ENCODE peak calls at places on chromosomes 7 and 10, in seven cellular contexts. B is IMR-90, J is GM12891, I is NCI-H2171 treated with DMSO at 0.1 percent for 48 hours, S is epithelial cell of prostate, Z is psoas muscle, M is AML-193. W is an unnamed sample.

GRCh38 chr10:77405771-77406241 is 231.8 kb downstream of the KCNMA1 start:
- DNase-seq in B (peak; percentile 80), J (no peak), I (peak; percentile 52), S (no peak), Z (peak; percentile 84), M (no peak), W (no peak)

GRCh38 chr10:79454259-79454658 is 8.8 kb upstream of the ZCCHC24 start:
- DNase-seq in B (peak; percentile 92), J (no peak), I (no peak), S (peak; percentile 40), Z (no peak), M (no peak), W (no peak)

GRCh38 chr7:50202052-50202555 is 102.4 kb upstream of the IKZF1 start:
- DNase-seq in B (no peak), J (no peak), I (no peak), S (no peak), Z (no peak), M (no peak), W (no peak)

GRCh38 chr7:155815332-155816191 is 3.3 kb upstream of the SHH start:
- DNase-seq in B (peak; percentile 43), J (peak; percentile 91), I (no peak), S (no peak), Z (no peak), M (peak; percentile 25), W (no peak)

GRCh38 chr10:60820093-60820769 is 42.0 kb downstream of the CDK1 start:
- DNase-seq in B (peak; percentile 51), J (no peak), I (no peak), S (no peak), Z (no peak), M (no peak), W (peak; percentile 56)

GRCh38 chr7:2440608-2441245 is 35.5 kb downstream of the GRIFIN start:
- DNase-seq in B (no peak), J (no peak), I (no peak), S (peak; percentile 34), Z (peak; percentile 23), M (no peak), W (no peak)

GRCh38 chr10:118504044-118504944 is 91.2 kb downstream of the PRLHR start:
- DNase-seq in B (peak; percentile 3), J (no peak), I (no peak), S (peak; percentile 69), Z (no peak), M (no peak), W (no peak)

GRCh38 chr7:98222533-98223195 is 11.4 kb downstream of the BHLHA15 start:
- DNase-seq in B (no peak), J (no peak), I (no peak), S (no peak), Z (no peak), M (no peak), W (no peak)

GRCh38 chr7:28083998-28084985 is 96.3 kb downstream of the JAZF1 start:
- DNase-seq in B (no peak), J (no peak), I (no peak), S (no peak), Z (no peak), M (peak; percentile 63), W (no peak)

GRCh38 chr7:1665721-1666250 is 4.3 kb upstream of the ELFN1 start:
- DNase-seq in B (peak; percentile 4), J (peak; percentile 47), I (no peak), S (no peak), Z (peak; percentile 52), M (no peak), W (no peak)

GRCh38 chr7:18345641-18346234 is 149.8 kb upstream of the HDAC9 start:
- DNase-seq in B (peak; percentile 46), J (no peak), I (peak; percentile 75), S (no peak), Z (no peak), M (peak; percentile 63), W (peak; percentile 25)

GRCh38 chr7:108570146-108570755 is 577 bp downstream of the DNAJB9 start:
- DNase-seq in B (peak; percentile 40), J (peak; percentile 5), I (peak; percentile 67), S (no peak), Z (peak; percentile 68), M (peak; percentile 31), W (no peak)

GRCh38 chr10:58994226-58995057 is 182.0 kb upstream of the PHYHIPL start:
- DNase-seq in B (no peak), J (no peak), I (no peak), S (peak; percentile 5), Z (no peak), M (no peak), W (no peak)

GRCh38 chr10:11602919-11603523 is 8.4 kb downstream of the USP6NL start:
- DNase-seq in B (peak; percentile 60), J (no peak), I (no peak), S (peak; percentile 61), Z (no peak), M (no peak), W (no peak)

GRCh38 chr10:103896225-103896624 is 21.8 kb downstream of the STN1 start:
- DNase-seq in B (peak; percentile 46), J (no peak), I (no peak), S (no peak), Z (no peak), M (no peak), W (no peak)

GRCh38 chr7:71637578-71637977 is 505.6 kb downstream of the GALNT17 start:
- DNase-seq in B (no peak), J (no peak), I (peak; percentile 73), S (no peak), Z (no peak), M (no peak), W (no peak)

GRCh38 chr7:17304926-17305325 is 6.5 kb downstream of the AHR start:
- DNase-seq in B (peak; percentile 88), J (no peak), I (no peak), S (peak; percentile 86), Z (no peak), M (peak; percentile 55), W (peak; percentile 87)

GRCh38 chr7:47580175-47580701 is 1.7 kb downstream of the TNS3 start:
- DNase-seq in B (peak; percentile 60), J (no peak), I (no peak), S (no peak), Z (no peak), M (no peak), W (no peak)

GRCh38 chr10:101250136-101250535 is 20.9 kb upstream of the LBX1 start:
- DNase-seq in B (no peak), J (no peak), I (no peak), S (no peak), Z (no peak), M (no peak), W (no peak)

W was measured in glomerular endothelial cell.